ENCODE peak calls at places on chromosome 7, in five cellular contexts. B is EH; H is NCI-H2171 treated with DMSO at 0.1 percent for 48 hours; U is astrocyte of the hippocampus; M is activated naive CD4-positive, alpha-beta T cell treated with Interleukin-2 at 50 U/mL for 16 hours. P is an unnamed sample.

GRCh38 chr7:26202019-26202985 is 757 bp downstream of the CBX3 start:
- DNase-seq in B (peak; percentile 52), H (no peak), U (peak; percentile 61), M (peak; percentile 68), P (peak; percentile 53)

GRCh38 chr7:70092314-70093303 is 494.3 kb downstream of the AUTS2 start:
- DNase-seq in B (peak; percentile 18), H (peak; percentile 76), U (peak; percentile 95), M (no peak), P (no peak)

GRCh38 chr7:54712777-54713176 is 46.2 kb downstream of the SEC61G start:
- DNase-seq in B (no peak), H (peak; percentile 35), U (no peak), M (no peak), P (no peak)

GRCh38 chr7:80923211-80923612 is 4.4 kb upstream of the SEMA3C start:
- DNase-seq in B (no peak), H (peak; percentile 88), U (no peak), M (no peak), P (no peak)

GRCh38 chr7:99037327-99037940 is 106.5 kb downstream of the SMURF1 start:
- DNase-seq in B (no peak), H (no peak), U (no peak), M (no peak), P (no peak)

GRCh38 chr7:94304878-94305277 is 89.8 kb upstream of the COL1A2 start:
- DNase-seq in B (no peak), H (no peak), U (no peak), M (no peak), P (no peak)

GRCh38 chr7:32515890-32516550 is 20.7 kb downstream of the AVL9 start:
- DNase-seq in B (no peak), H (no peak), U (peak; percentile 60), M (no peak), P (no peak)

GRCh38 chr7:94276797-94277196 is 117.9 kb upstream of the COL1A2 start:
- DNase-seq in B (peak; percentile 68), H (peak; percentile 19), U (peak; percentile 57), M (no peak), P (no peak)

GRCh38 chr7:134724606-134725005 is 54.8 kb upstream of the CALD1 start:
- DNase-seq in B (peak; percentile 73), H (no peak), U (peak; percentile 28), M (no peak), P (no peak)

GRCh38 chr7:149854611-149855367 is 16.6 kb downstream of the ZNF862 start:
- DNase-seq in B (peak; percentile 70), H (peak; percentile 96), U (peak; percentile 80), M (no peak), P (peak; percentile 71)

GRCh38 chr7:121544726-121545125 is 148.6 kb upstream of the FAM3C start:
- DNase-seq in B (peak; percentile 93), H (no peak), U (peak; percentile 93), M (no peak), P (no peak)

GRCh38 chr7:151416921-151417320 is 7.1 kb upstream of the WDR86 start:
- DNase-seq in B (no peak), H (no peak), U (no peak), M (no peak), P (no peak)

GRCh38 chr7:155333346-155334234 is 35.9 kb downstream of the INSIG1 start:
- DNase-seq in B (no peak), H (peak; percentile 90), U (no peak), M (no peak), P (no peak)

GRCh38 chr7:138245682-138246081 is 169.4 kb downstream of the AKR1D1 start:
- DNase-seq in B (no peak), H (no peak), U (no peak), M (no peak), P (no peak)

GRCh38 chr7:98399462-98399861 is 1.4 kb downstream of the BAIAP2L1 start:
- DNase-seq in B (peak; percentile 43), H (no peak), U (no peak), M (no peak), P (no peak)

GRCh38 chr7:133545613-133546012 is 292.7 kb downstream of the EXOC4 start:
- DNase-seq in B (peak; percentile 66), H (no peak), U (peak; percentile 48), M (no peak), P (no peak)

GRCh38 chr7:87941138-87941537 is 7.1 kb downstream of the ADAM22 start:
- DNase-seq in B (no peak), H (no peak), U (no peak), M (no peak), P (no peak)

GRCh38 chr7:47516985-47517590 is 64.8 kb downstream of the TNS3 start:
- DNase-seq in B (no peak), H (no peak), U (peak; percentile 68), M (no peak), P (peak; percentile 70)

GRCh38 chr7:90238583-90238982 is 6.4 kb upstream of the CFAP69 start:
- DNase-seq in B (no peak), H (no peak), U (no peak), M (no peak), P (no peak)

GRCh38 chr7:134343136-134343535 is 26.4 kb upstream of the SLC35B4 start:
- DNase-seq in B (no peak), H (no peak), U (no peak), M (no peak), P (no peak)

GRCh38 chr7:106260136-106260561 is 24.6 kb downstream of the NAMPT start:
- DNase-seq in B (peak; percentile 15), H (no peak), U (peak; percentile 69), M (no peak), P (no peak)

P was measured in transverse colon.